ENCODE peak calls at places on chromosomes 4 and X, in four cellular contexts. V is HepG2, J is GM12878, D is K562. T is an unnamed sample.

GRCh38 chr4:99947608-99948007 is 1.2 kb upstream of the DNAJB14 start:
- DNase-seq in J (no peak), V (no peak), D (no peak), T (no peak)

GRCh38 chrX:48071064-48071985 is at the start of gene ZNF630:
- DNase-seq in V (no peak), D (peak), J (peak), T (peak)

GRCh38 chrX:130330706-130331105 is 9.0 kb upstream of the SLC25A14 start:
- DNase-seq in D (peak), V (peak), J (peak), T (peak)

GRCh38 chr4:169110633-169111032 is 100.6 kb upstream of the CBR4 start:
- DNase-seq in J (no peak), D (no peak), V (no peak), T (no peak)

GRCh38 chrX:129193357-129193756 is 329.9 kb downstream of the SMARCA1 start:
- DNase-seq in D (no peak), V (peak), J (no peak), T (no peak)

GRCh38 chrX:133265331-133265730 is 47.2 kb upstream of the TFDP3 start:
- DNase-seq in V (peak), J (no peak), D (no peak), T (no peak)

GRCh38 chrX:15988661-15989603 is 134.3 kb upstream of the AP1S2 start:
- DNase-seq in V (no peak), D (no peak), J (no peak), T (no peak)

GRCh38 chrX:17511556-17511955 is 136.6 kb downstream of the NHS start:
- DNase-seq in D (no peak), J (no peak), V (no peak), T (no peak)

GRCh38 chr4:121428721-121429120 is 47.9 kb upstream of the QRFPR start:
- DNase-seq in D (no peak), J (no peak), V (no peak), T (no peak)

GRCh38 chrX:23861215-23861896 is 46.4 kb downstream of the APOO start:
- DNase-seq in V (no peak), D (no peak), J (no peak), T (no peak)

GRCh38 chrX:39518451-39519212 is 579.1 kb downstream of the BCOR start:
- DNase-seq in D (no peak), V (no peak), J (no peak), T (no peak)

GRCh38 chrX:23557070-23557469 is 110.2 kb upstream of the PRDX4 start:
- DNase-seq in V (peak), J (no peak), D (no peak), T (no peak)

GRCh38 chr4:151540728-151541437 is 131.9 kb downstream of the FHIP1A start:
- DNase-seq in V (no peak), J (no peak), D (no peak), T (peak)

GRCh38 chr4:71130827-71131603 is 137.6 kb downstream of the DCK start:
- DNase-seq in D (no peak), V (no peak), J (no peak), T (no peak)

GRCh38 chrX:40173662-40174593 is 76.2 kb upstream of the BCOR start:
- DNase-seq in D (no peak), J (no peak), V (peak), T (no peak)

GRCh38 chr4:123398151-123398802 is 1.7 kb downstream of the SPRY1 start:
- DNase-seq in D (peak), J (no peak), V (no peak), T (peak)

GRCh38 chr4:4289055-4289454 is 899 bp downstream of the LYAR start:
- DNase-seq in D (no peak), V (no peak), J (no peak), T (no peak)

GRCh38 chr4:54226399-54227260 is 2.5 kb upstream of the PDGFRA start:
- DNase-seq in J (no peak), D (no peak), V (no peak), T (no peak)

GRCh38 chr4:38904090-38904666 is 36.6 kb downstream of the FAM114A1 start:
- DNase-seq in D (no peak), J (no peak), V (peak), T (no peak)

GRCh38 chr4:165874799-165875371 is 1.8 kb downstream of the TLL1 start:
- DNase-seq in J (no peak), D (no peak), V (no peak), T (peak)

GRCh38 chr4:118221193-118221800 is 131.5 kb downstream of the PRSS12 start:
- DNase-seq in V (no peak), D (no peak), J (no peak), T (no peak)

GRCh38 chr4:109410776-109411175 is 22.8 kb upstream of the SEC24B start:
- DNase-seq in V (no peak), D (no peak), J (no peak), T (no peak)

GRCh38 chrX:113287761-113288160 is 447.1 kb upstream of the AMOT start:
- DNase-seq in D (no peak), J (no peak), V (no peak), T (no peak)

GRCh38 chr4:155085843-155086530 is 122.4 kb upstream of the NPY2R start:
- DNase-seq in D (no peak), V (no peak), J (no peak), T (no peak)

GRCh38 chrX:121761845-121762244 is 714.4 kb downstream of the GLUD2 start:
- DNase-seq in J (no peak), V (no peak), D (no peak), T (no peak)

GRCh38 chrX:23952984-23953907 is 45.4 kb downstream of the CXorf58 start:
- DNase-seq in J (peak), D (peak), V (no peak), T (peak)

GRCh38 chr4:59518005-59518823 is 1681.9 kb upstream of the ADGRL3 start:
- DNase-seq in D (no peak), J (no peak), V (no peak), T (peak)

GRCh38 chrX:53088136-53088974 is 5.6 kb upstream of the KANTR start:
- DNase-seq in D (no peak), J (no peak), V (no peak), T (no peak)

GRCh38 chrX:18613930-18614639 is 57.8 kb downstream of the RS1 start:
- DNase-seq in D (no peak), V (no peak), J (no peak), T (no peak)

GRCh38 chr4:119628281-119629141 is at the start of gene PDE5A:
- DNase-seq in J (no peak), D (peak), V (peak), T (peak)

GRCh38 chr4:99180367-99181169 is 36.5 kb upstream of the ADH4 start:
- DNase-seq in J (no peak), D (no peak), V (no peak), T (no peak)

GRCh38 chrX:9171841-9172240 is 137.9 kb upstream of the FAM9B start:
- DNase-seq in V (no peak), D (no peak), J (no peak), T (no peak)

GRCh38 chr4:153297116-153297515 is 47.4 kb upstream of the MND1 start:
- DNase-seq in V (no peak), D (no peak), J (no peak), T (no peak)

GRCh38 chr4:151430737-151431457 is 21.9 kb downstream of the FHIP1A start:
- DNase-seq in J (no peak), D (no peak), V (no peak), T (no peak)

GRCh38 chrX:40176256-40176978 is 78.7 kb upstream of the BCOR start:
- DNase-seq in J (no peak), D (peak), V (peak), T (no peak)

GRCh38 chr4:104589264-104589868 is 94.7 kb upstream of the CXXC4 start:
- DNase-seq in D (no peak), V (no peak), J (no peak), T (no peak)

GRCh38 chrX:7146026-7146702 is 1.3 kb upstream of the STS start:
- DNase-seq in J (no peak), D (no peak), V (no peak), T (no peak)

GRCh38 chr4:169143335-169143734 is 127.4 kb downstream of the SH3RF1 start:
- DNase-seq in J (no peak), V (no peak), D (no peak), T (no peak)

GRCh38 chr4:20408596-20408995 is 156.9 kb downstream of the SLIT2 start:
- DNase-seq in V (no peak), D (no peak), J (no peak), T (no peak)
- TF ChIP-seq TARDBP in V (no peak), D (no peak), J (no peak), T (no peak)

DNA sequence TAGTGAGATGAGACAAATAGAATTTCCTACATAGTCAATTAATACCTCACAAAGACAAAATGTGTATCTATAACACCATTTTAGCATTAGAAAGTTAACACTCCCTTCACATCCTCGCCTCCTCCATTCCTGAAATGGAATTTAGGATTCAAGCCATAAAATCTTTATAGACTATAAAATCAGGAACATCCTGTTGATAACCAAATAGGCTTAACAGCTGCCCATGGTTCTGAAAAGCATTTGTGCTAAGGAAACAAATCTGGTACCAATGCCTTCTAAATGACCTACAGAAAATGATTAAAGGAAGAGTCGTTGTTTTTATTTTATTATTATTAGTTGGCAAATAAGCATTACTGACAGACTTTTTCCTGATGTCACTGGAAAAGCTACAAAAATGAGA is 79.9 kb downstream of the PAPSS1 start:
- DNase-seq in D (no peak), J (no peak), V (no peak), T (no peak)
- TF ChIP-seq SP1 in D (no peak), J (no peak), V (no peak), T (no peak)

DNA sequence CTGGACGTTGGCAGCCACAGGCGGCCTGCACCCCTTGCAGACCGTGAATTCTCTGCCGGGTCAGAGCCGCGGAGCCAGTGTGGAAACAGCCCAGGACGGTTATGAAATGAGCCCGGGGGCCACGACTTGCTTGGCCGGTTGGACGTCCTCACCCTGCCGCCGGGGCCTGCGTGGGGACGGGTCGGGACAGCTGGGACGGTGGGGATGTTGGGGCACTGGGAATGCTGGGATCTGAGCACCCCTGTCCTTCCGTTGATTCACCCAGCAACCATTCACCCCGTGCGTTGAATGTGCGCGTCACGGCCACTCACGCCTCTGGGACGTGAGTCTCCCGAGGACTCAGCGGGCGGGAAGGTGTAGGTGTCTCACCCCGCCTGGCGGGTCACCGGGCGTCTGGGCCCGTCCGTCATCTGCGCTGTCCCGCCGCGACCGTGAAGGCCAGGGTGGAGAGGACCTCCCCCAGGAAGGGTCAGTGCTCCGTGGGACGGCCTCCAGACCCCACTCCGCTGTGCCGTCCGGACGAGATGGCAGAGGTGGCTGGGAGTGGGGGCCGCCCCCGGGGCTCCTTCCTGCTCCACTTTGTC is 4.5 kb upstream of the PLCXD1 start:
- DNase-seq in V (no peak), J (no peak), D (peak), T (no peak)
- TF ChIP-seq TARDBP in V (no peak), J (no peak), D (no peak), T (no peak)

DNA sequence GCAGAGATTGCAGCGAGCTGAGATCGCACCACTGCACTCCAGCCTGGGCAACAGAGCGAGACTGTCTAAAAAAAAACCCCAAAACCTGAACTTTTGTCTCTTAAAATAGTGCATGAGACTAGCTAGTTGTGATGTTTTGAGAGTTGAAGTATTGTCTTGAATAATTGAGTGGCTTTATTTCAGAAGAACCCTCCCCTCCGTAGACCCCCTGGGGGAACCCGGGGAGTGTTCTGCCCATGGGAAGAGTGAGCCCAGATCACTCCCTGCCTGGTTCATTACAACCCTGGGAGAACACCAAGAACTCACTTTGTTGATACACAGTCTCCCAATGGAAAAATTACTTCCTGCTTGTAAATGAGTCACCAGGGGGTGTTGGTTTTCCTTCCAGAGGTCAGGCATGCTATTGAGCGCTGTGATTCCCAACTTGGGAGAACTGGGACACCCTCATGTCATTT is 65.3 kb upstream of the SHISA3 start:
- DNase-seq in V (no peak), J (no peak), D (no peak), T (no peak)
- TF ChIP-seq SP1 in V (no peak), J (no peak), D (no peak), T (no peak)

GRCh38 chr4:49032440-49033161 is 46.5 kb downstream of the CWH43 start:
- DNase-seq in D (peak), J (no peak), V (peak), T (peak)

GRCh38 chr4:49036528-49036927 is 50.5 kb downstream of the CWH43 start:
- DNase-seq in D (no peak), J (no peak), V (no peak), T (no peak)
- TF ChIP-seq TARDBP in D (no peak), J (no peak), V (no peak), T (no peak)

DNA sequence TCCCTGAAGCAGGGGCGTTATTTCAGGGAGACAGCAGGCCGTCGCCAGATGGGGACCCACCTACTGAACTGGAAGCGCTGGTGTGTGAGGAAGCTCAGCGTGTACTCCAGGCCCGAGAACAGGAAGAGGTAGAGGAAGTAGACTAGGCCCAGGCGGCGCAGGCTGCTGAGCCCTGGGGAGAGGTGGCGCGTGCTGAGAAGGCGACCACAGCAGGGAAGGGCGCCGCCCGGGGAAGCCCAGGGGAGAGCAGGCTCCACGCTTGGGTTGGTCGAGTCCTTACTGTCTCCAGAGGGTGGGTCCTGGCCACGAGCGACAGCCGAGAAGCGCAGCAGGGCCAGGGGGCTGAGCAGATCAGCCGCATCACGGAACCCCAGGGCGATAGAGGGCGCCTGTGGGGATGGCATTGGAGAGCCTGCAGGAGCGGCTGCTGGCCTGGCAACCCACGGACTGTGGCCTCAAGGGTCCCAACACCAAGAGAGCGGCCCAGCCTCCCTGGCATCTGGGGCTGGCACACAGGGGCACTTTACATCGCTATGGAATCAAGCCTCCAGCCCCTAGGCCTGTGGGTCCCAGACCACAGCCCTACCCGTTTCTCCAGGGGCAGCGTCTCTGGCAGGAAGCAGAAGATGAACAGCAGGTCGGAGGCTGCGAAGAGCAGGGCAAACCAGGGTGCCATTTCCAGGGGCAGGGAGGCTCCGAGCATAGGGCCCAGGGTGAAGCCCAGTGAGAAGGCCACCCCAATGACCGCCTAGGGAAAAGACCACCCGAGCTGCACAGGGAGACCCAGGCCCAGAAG is 31.2 kb downstream of the NOP14 start:
- DNase-seq in D (no peak), J (peak), V (no peak), T (no peak)
- TF ChIP-seq SP1 in D (no peak), J (no peak), V (no peak), T (no peak)

T was measured in HEK293T.